ENCODE peak calls at places on chromosomes 6 and 20, in six cellular contexts. Z is mesothelial cell of epicardium, D is ovary, A is astrocyte of the cerebellum, O is AG09309, Y is Caco-2. V is an unnamed sample.
A peak's percentile ranks its signal among the peaks of the same experiment; 100 is the strongest.

GRCh38 chr6:127110712-127111111 is 7.8 kb upstream of the RSPO3 start:
- DNase-seq in Z (no peak), D (no peak), A (no peak), O (no peak), Y (no peak), V (no peak)

GRCh38 chr6:161066511-161066910 is 74.9 kb downstream of the MAP3K4 start:
- DNase-seq in Z (no peak), D (no peak), A (no peak), O (peak; percentile 5), Y (no peak), V (no peak)

GRCh38 chr20:46117704-46118467 is at the start of gene CD40:
- DNase-seq in Z (peak; percentile 75), D (peak; percentile 93), A (peak; percentile 11), O (no peak), Y (peak; percentile 57), V (peak; percentile 95)

GRCh38 chr6:151325075-151326050 is 66.0 kb downstream of the ZBTB2 start:
- DNase-seq in Z (no peak), D (peak; percentile 85), A (no peak), O (no peak), Y (no peak), V (no peak)

GRCh38 chr6:156425374-156425773 is 351.8 kb upstream of the ARID1B start:
- DNase-seq in Z (no peak), D (no peak), A (peak; percentile 84), O (no peak), Y (no peak), V (no peak)

GRCh38 chr6:150029276-150029675 is 3.9 kb upstream of the RAET1L start:
- DNase-seq in Z (no peak), D (no peak), A (no peak), O (no peak), Y (no peak), V (no peak)

GRCh38 chr6:139161817-139162284 is 27.0 kb downstream of the HECA start:
- DNase-seq in Z (no peak), D (no peak), A (no peak), O (no peak), Y (no peak), V (peak; percentile 83)

GRCh38 chr20:37257993-37258392 is 3.6 kb downstream of the GHRH start:
- DNase-seq in Z (no peak), D (no peak), A (no peak), O (no peak), Y (no peak), V (no peak)

GRCh38 chr20:37276494-37277252 is 12.8 kb upstream of the MANBAL start:
- DNase-seq in Z (no peak), D (peak; percentile 85), A (peak; percentile 85), O (no peak), Y (no peak), V (peak; percentile 77)

GRCh38 chr6:158312672-158313397 is 570 bp downstream of the TULP4 start:
- DNase-seq in Z (no peak), D (no peak), A (no peak), O (no peak), Y (no peak), V (no peak)

GRCh38 chr6:16676978-16677377 is 84.3 kb downstream of the ATXN1 start:
- DNase-seq in Z (no peak), D (no peak), A (peak; percentile 27), O (no peak), Y (no peak), V (no peak)

GRCh38 chr6:44976677-44977405 is 351.3 kb upstream of the RUNX2 start:
- DNase-seq in Z (no peak), D (no peak), A (no peak), O (peak; percentile 24), Y (no peak), V (no peak)

GRCh38 chr20:21995461-21995860 is 290.0 kb downstream of the PAX1 start:
- DNase-seq in Z (no peak), D (no peak), A (no peak), O (no peak), Y (no peak), V (no peak)

GRCh38 chr20:10322073-10323012 is 103.7 kb downstream of the SNAP25 start:
- DNase-seq in Z (no peak), D (no peak), A (no peak), O (no peak), Y (no peak), V (no peak)

GRCh38 chr6:16238658-16239089 is 287 bp downstream of the GMPR start:
- DNase-seq in Z (no peak), D (no peak), A (no peak), O (no peak), Y (no peak), V (no peak)

GRCh38 chr6:127997472-127998164 is 96.8 kb upstream of the THEMIS start:
- DNase-seq in Z (no peak), D (no peak), A (no peak), O (no peak), Y (no peak), V (no peak)

GRCh38 chr20:45254867-45255266 is 503 bp upstream of the SLPI start:
- DNase-seq in Z (no peak), D (no peak), A (peak; percentile 6), O (peak; percentile 25), Y (no peak), V (peak; percentile 24)

GRCh38 chr6:11485261-11485660 is 52.3 kb upstream of the TMEM170B start:
- DNase-seq in Z (no peak), D (no peak), A (no peak), O (no peak), Y (no peak), V (no peak)

GRCh38 chr6:3638662-3639061 is 112.9 kb downstream of the PXDC1 start:
- DNase-seq in Z (no peak), D (no peak), A (no peak), O (no peak), Y (no peak), V (no peak)

GRCh38 chr20:24871429-24872213 is 77.4 kb upstream of the CST7 start:
- DNase-seq in Z (no peak), D (no peak), A (no peak), O (no peak), Y (no peak), V (peak; percentile 17)

GRCh38 chr20:43040427-43040826 is 149.3 kb downstream of the PTPRT start:
- DNase-seq in Z (peak; percentile 44), D (no peak), A (no peak), O (no peak), Y (peak; percentile 68), V (no peak)

GRCh38 chr20:41357424-41358163 is 9.0 kb downstream of the EMILIN3 start:
- DNase-seq in Z (no peak), D (no peak), A (no peak), O (no peak), Y (no peak), V (no peak)

GRCh38 chr20:53003420-53003819 is 31.3 kb downstream of the TSHZ2 start:
- DNase-seq in Z (no peak), D (no peak), A (no peak), O (no peak), Y (no peak), V (no peak)

GRCh38 chr6:118869894-118870665 is 23.9 kb upstream of the ASF1A start:
- DNase-seq in Z (no peak), D (no peak), A (no peak), O (no peak), Y (no peak), V (no peak)
- TF ChIP-seq CTCF in Z (no peak), D (no peak), A (no peak), O (no peak), Y (no peak), V (no peak)

DNA sequence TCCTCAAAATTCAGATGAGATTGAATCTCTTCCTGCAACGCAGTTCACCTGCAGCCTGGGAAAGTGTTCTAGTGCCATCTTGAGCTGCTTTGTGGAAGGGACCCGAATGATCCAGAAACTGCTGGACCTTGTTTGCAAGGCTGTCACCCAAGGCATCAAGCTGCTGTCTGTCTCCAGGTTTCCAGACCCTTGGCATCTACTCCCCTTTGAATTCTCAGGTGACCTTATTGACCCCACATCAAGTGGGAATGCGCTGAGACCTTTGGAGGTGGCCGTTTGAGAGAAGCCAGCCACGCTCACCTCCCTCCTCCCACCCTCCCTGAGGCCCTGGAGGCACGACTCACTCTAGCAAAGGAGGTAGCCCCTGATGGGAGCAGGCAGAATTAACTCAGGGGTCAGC is 112.5 kb downstream of the EDN3 start:
- DNase-seq in Z (no peak), D (no peak), A (no peak), O (no peak), Y (peak; percentile 72), V (no peak)
- TF ChIP-seq CTCF in Z (no peak), D (no peak), A (no peak), O (no peak), Y (peak; percentile 38), V (no peak)

GRCh38 chr6:52503853-52504777 is 72.7 kb downstream of the TRAM2 start:
- DNase-seq in Z (no peak), D (peak; percentile 42), A (no peak), O (no peak), Y (no peak), V (no peak)
- TF ChIP-seq CTCF in Z (no peak), D (no peak), A (no peak), O (no peak), Y (no peak), V (no peak)

GRCh38 chr6:118659513-118660217 is 8.3 kb upstream of the CEP85L start:
- DNase-seq in Z (no peak), D (no peak), A (no peak), O (no peak), Y (no peak), V (no peak)
- TF ChIP-seq CTCF in Z (no peak), D (no peak), A (no peak), O (no peak), Y (no peak), V (no peak)